ENCODE peak calls at places on chromosomes 3 and 15, in six cellular contexts. G, L, D, Q, O and M are unnamed samples.

GRCh38 chr3:60650171-60650570 is 601.1 kb downstream of the FHIT start:
- DNase-seq in O (no peak), D (no peak), Q (peak), G (no peak), L (no peak), M (no peak)

GRCh38 chr3:127366383-127366782 is 78.5 kb upstream of the PRR20G start:
- DNase-seq in O (no peak), D (no peak), L (no peak), Q (peak), G (no peak), M (no peak)

GRCh38 chr3:69838217-69838616 is 99.0 kb downstream of the MITF start:
- DNase-seq in O (no peak), D (no peak), L (no peak), Q (no peak), G (no peak), M (peak)

GRCh38 chr3:33392144-33392543 is 48.1 kb downstream of the UBP1 start:
- DNase-seq in D (no peak), L (no peak), Q (no peak), O (no peak), G (no peak), M (no peak)

GRCh38 chr3:181720281-181720680 is 8.6 kb downstream of the SOX2 start:
- DNase-seq in G (no peak), D (peak), Q (no peak), O (no peak), L (no peak), M (no peak)

GRCh38 chr3:183537295-183537730 is 18.2 kb downstream of the KLHL6 start:
- DNase-seq in O (peak), Q (no peak), G (peak), D (no peak), L (peak), M (peak)

GRCh38 chr15:65147902-65148301 is 14.3 kb upstream of the PDCD7 start:
- DNase-seq in L (no peak), O (no peak), Q (no peak), G (no peak), D (no peak), M (no peak)

GRCh38 chr15:84955089-84955848 is 26.4 kb upstream of the PDE8A start:
- DNase-seq in O (peak), G (peak), L (peak), Q (peak), D (no peak), M (no peak)

GRCh38 chr3:176927280-176927679 is 270.0 kb downstream of the TBL1XR1 start:
- DNase-seq in O (no peak), L (no peak), Q (no peak), G (no peak), D (no peak), M (no peak)

GRCh38 chr15:49042165-49042564 is 4.1 kb downstream of the SECISBP2L start:
- DNase-seq in G (no peak), O (no peak), L (no peak), D (no peak), Q (no peak), M (no peak)

GRCh38 chr15:100536733-100537132 is 8.0 kb upstream of the CERS3 start:
- DNase-seq in L (no peak), G (no peak), D (no peak), Q (no peak), O (no peak), M (peak)